ENCODE peak calls at places on chromosomes 6 and 20, in nine cellular contexts. P is HFF-Myc, J is uterus, M is pancreas, Y is WTC11, V is AG10803, S is nephron progenitor cell, H is left ventricle myocardium inferior, N is choroid plexus epithelial cell. T is an unnamed sample.

GRCh38 chr20:33897313-33897912 is 86.3 kb downstream of the CHMP4B start:
- DNase-seq in P (no peak), J (no peak), M (no peak), Y (peak), V (no peak), S (no peak), H (no peak), N (no peak), T (no peak)

GRCh38 chr6:170143401-170144150 is 147.3 kb downstream of the DLL1 start:
- DNase-seq in P (no peak), J (no peak), M (no peak), Y (no peak), V (no peak), S (no peak), H (no peak), N (no peak), T (no peak)

GRCh38 chr20:37131486-37131885 is 35.7 kb upstream of the RBL1 start:
- DNase-seq in P (no peak), J (no peak), M (no peak), Y (no peak), V (no peak), S (no peak), H (no peak), N (peak), T (no peak)

GRCh38 chr6:158122048-158122447 is 46.0 kb downstream of the SERAC1 start:
- DNase-seq in P (no peak), J (no peak), M (no peak), Y (no peak), V (no peak), S (no peak), H (no peak), N (no peak), T (no peak)

GRCh38 chr6:11429577-11429976 is 108.0 kb upstream of the TMEM170B start:
- DNase-seq in P (no peak), J (no peak), M (no peak), Y (no peak), V (no peak), S (no peak), H (no peak), N (peak), T (no peak)

GRCh38 chr20:41030536-41031242 is 2.1 kb downstream of the TOP1 start:
- DNase-seq in P (no peak), J (no peak), M (no peak), Y (no peak), V (peak), S (no peak), H (no peak), N (peak), T (peak)

GRCh38 chr20:32509639-32510066 is 75.5 kb downstream of the NOL4L start:
- DNase-seq in P (no peak), J (no peak), M (no peak), Y (no peak), V (no peak), S (no peak), H (no peak), N (no peak), T (no peak)

GRCh38 chr6:37725967-37726366 is 28.3 kb upstream of the MDGA1 start:
- DNase-seq in P (no peak), J (no peak), M (no peak), Y (no peak), V (no peak), S (no peak), H (no peak), N (peak), T (no peak)

GRCh38 chr20:50310673-50311051 is 120.0 kb downstream of the CEBPB start:
- DNase-seq in P (no peak), J (no peak), M (no peak), Y (no peak), V (no peak), S (no peak), H (no peak), N (no peak), T (no peak)

DNA sequence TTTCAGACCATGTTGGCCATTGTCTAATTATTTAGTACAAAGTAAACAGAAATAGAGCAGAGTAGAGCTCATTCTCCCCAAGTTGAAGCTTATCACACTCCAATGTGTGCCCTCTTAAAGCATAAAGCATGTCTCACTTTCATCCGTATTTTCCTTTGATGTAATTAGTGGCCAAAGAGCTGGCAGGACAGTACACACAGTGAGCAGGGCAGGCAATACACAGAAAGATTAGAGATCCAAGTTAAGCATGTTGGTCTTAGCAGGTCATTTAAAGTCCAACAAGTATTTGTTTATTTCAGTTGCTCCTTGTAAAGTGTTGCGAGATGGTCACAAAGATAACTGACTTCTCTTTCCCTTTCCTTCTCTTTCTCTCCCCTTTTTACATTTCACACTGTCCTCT is 47.2 kb downstream of the RFX6 start:
- DNase-seq in P (no peak), J (no peak), M (no peak), Y (no peak), V (no peak), S (no peak), H (no peak), N (no peak), T (no peak)
- TF ChIP-seq CTCF in P (no peak), J (no peak), M (no peak), Y (no peak), V (no peak), S (no peak), H (no peak), N (no peak), T (no peak)

DNA sequence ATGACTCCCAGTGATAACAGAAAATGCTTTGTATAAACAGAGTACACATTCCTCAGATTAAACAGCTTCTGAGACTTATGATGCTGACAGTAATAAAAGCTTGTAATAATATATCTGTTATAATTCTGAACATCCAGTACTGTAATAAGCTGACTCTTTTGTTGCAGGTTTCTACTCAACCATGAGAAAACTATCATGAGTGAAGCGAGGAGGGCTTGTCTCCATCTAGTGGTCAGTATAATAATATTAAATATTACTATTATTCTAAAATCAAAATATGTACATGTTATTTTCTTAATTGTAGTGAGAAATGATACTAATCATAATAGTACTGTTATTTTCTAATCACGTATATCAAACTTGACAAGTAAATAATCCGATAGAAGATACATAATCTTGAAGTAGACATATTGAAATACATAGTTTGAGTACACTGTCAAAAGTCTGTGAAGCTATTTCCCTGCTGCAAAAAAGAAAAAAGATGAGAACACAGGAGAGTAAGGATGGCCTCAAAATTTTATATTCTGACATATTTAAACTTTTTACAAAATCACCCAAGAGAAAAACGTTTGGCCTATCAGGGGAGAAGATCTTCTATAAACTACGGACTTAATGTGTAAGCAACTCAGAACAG is 183.1 kb downstream of the MOXD1 start:
- DNase-seq in P (no peak), J (no peak), M (no peak), Y (no peak), V (no peak), S (no peak), H (no peak), N (peak), T (no peak)
- TF ChIP-seq CTCF in P (peak), J (no peak), M (no peak), Y (no peak), V (peak), S (peak), H (peak), N (peak), T (peak)

GRCh38 chr20:57501461-57502330 is 23.2 kb downstream of the CTCFL start:
- DNase-seq in P (no peak), J (no peak), M (no peak), Y (no peak), V (peak), S (no peak), H (no peak), N (peak), T (no peak)
- TF ChIP-seq CTCF in P (no peak), J (no peak), M (no peak), Y (no peak), V (no peak), S (no peak), H (no peak), N (no peak), T (no peak)

DNA sequence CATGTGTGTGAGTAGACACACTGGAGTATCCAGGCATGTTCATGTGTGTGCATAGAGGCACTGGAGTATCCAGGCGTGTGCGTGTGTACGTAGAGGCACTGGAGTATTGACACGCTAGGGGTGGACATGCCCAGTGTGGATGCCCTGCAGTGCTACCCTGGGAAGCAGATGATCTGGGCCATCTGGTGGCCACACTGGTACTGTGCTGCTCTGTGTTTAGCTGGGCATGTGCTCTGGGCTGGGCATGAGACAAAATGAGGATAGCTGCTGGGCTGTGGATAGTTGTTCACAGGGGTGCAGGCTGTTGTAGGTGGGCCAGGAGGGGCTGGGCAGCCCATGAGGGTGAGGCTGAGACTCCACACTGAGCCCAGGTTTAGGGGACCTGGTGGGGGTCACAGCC is 24.0 kb upstream of the NPBWR2 start:
- DNase-seq in P (peak), J (no peak), M (no peak), Y (no peak), V (peak), S (peak), H (no peak), N (peak), T (no peak)
- TF ChIP-seq CTCF in P (peak), J (no peak), M (no peak), Y (no peak), V (peak), S (no peak), H (no peak), N (peak), T (no peak)

GRCh38 chr6:78308025-78308424 is 559.3 kb upstream of the IRAK1BP1 start:
- DNase-seq in P (no peak), J (no peak), M (no peak), Y (peak), V (no peak), S (no peak), H (no peak), N (peak), T (no peak)
- TF ChIP-seq CTCF in P (no peak), J (no peak), M (no peak), Y (no peak), V (no peak), S (no peak), H (no peak), N (peak), T (no peak)

DNA sequence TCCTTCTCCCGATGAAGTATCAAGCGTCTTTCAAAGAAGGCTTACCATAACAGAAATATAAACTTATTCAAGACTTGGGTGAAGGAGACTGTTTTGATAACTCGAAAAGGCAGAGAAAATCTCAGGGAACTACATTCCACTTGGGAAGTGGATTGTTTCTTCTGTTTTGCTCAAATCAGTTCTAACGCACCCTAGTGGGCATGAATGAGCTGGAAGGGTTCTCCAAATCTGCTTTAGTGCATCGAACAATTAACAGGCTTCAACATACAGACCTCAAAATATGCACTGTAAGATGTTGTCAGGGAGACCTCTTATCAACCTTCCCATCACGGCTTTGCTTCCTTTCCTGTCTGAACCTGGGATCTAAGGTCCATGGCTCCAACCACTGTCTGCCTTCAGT is 392.5 kb downstream of the CD83 start:
- DNase-seq in P (no peak), J (no peak), M (no peak), Y (no peak), V (no peak), S (no peak), H (no peak), N (no peak), T (no peak)
- TF ChIP-seq CTCF in P (peak), J (no peak), M (no peak), Y (no peak), V (no peak), S (no peak), H (peak), N (peak), T (no peak)

GRCh38 chr6:148251286-148251685 is 91.4 kb upstream of the SASH1 start:
- DNase-seq in P (peak), J (no peak), M (no peak), Y (no peak), V (peak), S (no peak), H (no peak), N (peak), T (peak)
- TF ChIP-seq CTCF in P (peak), J (peak), M (no peak), Y (no peak), V (peak), S (no peak), H (peak), N (peak), T (peak)

GRCh38 chr6:1363729-1364572 is 25.4 kb upstream of the FOXF2 start:
- DNase-seq in P (peak), J (no peak), M (no peak), Y (peak), V (peak), S (no peak), H (peak), N (peak), T (peak)
- TF ChIP-seq CTCF in P (peak), J (no peak), M (no peak), Y (no peak), V (peak), S (no peak), H (peak), N (peak), T (peak)

GRCh38 chr6:53918854-53919253 is 124.0 kb downstream of the LRRC1 start:
- DNase-seq in P (no peak), J (no peak), M (no peak), Y (no peak), V (no peak), S (no peak), H (no peak), N (no peak), T (no peak)

GRCh38 chr6:53915292-53915691 is 120.5 kb downstream of the LRRC1 start:
- DNase-seq in P (no peak), J (no peak), M (no peak), Y (no peak), V (no peak), S (no peak), H (no peak), N (no peak), T (no peak)

GRCh38 chr6:53917464-53917842 is 122.6 kb downstream of the LRRC1 start:
- DNase-seq in P (no peak), J (no peak), M (no peak), Y (no peak), V (no peak), S (no peak), H (no peak), N (no peak), T (no peak)

GRCh38 chr6:53919881-53920360 is 125.1 kb downstream of the LRRC1 start:
- DNase-seq in P (no peak), J (no peak), M (no peak), Y (no peak), V (no peak), S (no peak), H (no peak), N (no peak), T (no peak)

DNA sequence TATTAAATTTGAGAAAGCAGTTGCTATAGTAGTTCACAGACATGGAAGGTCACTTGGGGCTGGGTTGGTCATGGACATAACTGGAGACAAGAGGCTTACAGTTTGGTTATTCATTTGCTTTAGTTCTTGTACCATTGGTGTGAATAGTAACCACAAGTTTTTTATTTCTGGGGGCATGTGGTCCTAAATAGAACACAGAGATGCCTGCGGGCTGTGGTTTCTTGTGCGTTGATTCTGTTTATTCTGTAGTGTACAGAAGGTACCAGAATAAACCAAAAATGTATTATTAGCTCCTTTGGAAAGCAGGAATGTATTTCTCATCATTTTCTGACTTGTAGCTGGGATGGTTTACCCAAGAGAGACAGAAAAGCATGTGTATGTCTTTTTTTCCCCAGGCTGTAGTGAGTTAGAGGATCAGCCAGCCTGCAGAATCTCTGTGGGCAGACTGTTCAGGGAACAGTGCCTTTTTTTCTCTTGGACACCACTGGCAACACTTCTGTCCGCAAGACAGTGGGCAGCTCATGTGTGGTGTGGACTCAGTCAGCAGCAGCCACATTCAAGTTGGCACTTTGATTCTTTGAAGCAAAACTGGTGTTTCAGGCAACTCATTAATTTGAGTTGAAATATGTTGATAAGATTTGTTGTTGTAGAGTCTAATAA is 122.1 kb downstream of the LRRC1 start:
- DNase-seq in P (no peak), J (no peak), M (no peak), Y (no peak), V (no peak), S (no peak), H (no peak), N (no peak), T (no peak)
- TF ChIP-seq CTCF in P (no peak), J (no peak), M (no peak), Y (no peak), V (no peak), S (no peak), H (no peak), N (no peak), T (no peak)

DNA sequence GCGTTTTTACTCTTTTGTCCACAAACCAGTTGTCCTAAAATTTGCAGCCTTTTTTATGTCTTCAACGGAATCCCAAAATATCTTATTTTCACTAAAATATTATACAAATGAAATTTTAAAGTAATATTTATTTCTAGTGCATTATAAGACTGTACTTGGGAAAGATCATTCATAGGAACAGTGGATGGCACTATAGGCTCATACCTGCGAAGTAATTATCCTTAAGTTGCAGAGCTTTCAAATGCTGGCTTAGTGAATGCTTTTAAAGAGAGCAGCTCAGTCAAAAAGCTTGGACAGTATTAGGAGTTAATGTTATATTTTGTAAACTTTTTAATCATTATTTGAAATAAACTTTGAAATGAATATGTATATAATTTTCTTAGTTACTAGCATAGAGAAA is 254.9 kb downstream of the CDKAL1 start:
- DNase-seq in P (no peak), J (no peak), M (no peak), Y (no peak), V (peak), S (no peak), H (no peak), N (peak), T (peak)
- TF ChIP-seq CTCF in P (no peak), J (no peak), M (no peak), Y (no peak), V (peak), S (no peak), H (peak), N (peak), T (peak)

T was measured in AG09319.